ENCODE peak calls at places on chromosomes 5 and 9, in four cellular contexts. F is neural progenitor cell, B is PC-3, Y is MM.1S. W is an unnamed sample.

GRCh38 chr5:159849437-159850191 is 66.7 kb upstream of the ADRA1B start:
- DNase-seq in F (no peak), B (peak; percentile 92), Y (no peak), W (no peak)

GRCh38 chr5:103866169-103866568 is 303.6 kb upstream of the NUDT12 start:
- DNase-seq in Y (no peak), F (no peak), B (peak; percentile 50), W (no peak)

GRCh38 chr9:35112257-35113020 is 3.2 kb downstream of the ATOSB start:
- DNase-seq in F (no peak), Y (no peak), B (peak; percentile 48), W (no peak)

GRCh38 chr5:140806834-140807775 is at the start of gene PCDHA4:
- DNase-seq in B (peak; percentile 59), Y (no peak), F (peak; percentile 84), W (no peak)

GRCh38 chr9:89374176-89374575 is 55.9 kb downstream of the SECISBP2 start:
- DNase-seq in Y (no peak), F (no peak), B (no peak), W (no peak)

GRCh38 chr5:63262191-63262981 is 683.8 kb downstream of the LRRC70 start:
- DNase-seq in B (peak; percentile 64), F (no peak), Y (no peak), W (no peak)

GRCh38 chr5:150440948-150441812 is 8.4 kb downstream of the RPS14 start:
- DNase-seq in F (no peak), B (no peak), Y (no peak), W (no peak)

GRCh38 chr9:132160802-132161742 is 786 bp upstream of the NTNG2 start:
- DNase-seq in B (peak; percentile 48), F (peak; percentile 76), Y (peak; percentile 47), W (peak; percentile 70)

GRCh38 chr5:68641211-68641610 is 425.7 kb downstream of the PIK3R1 start:
- DNase-seq in B (no peak), F (no peak), Y (no peak), W (no peak)

GRCh38 chr5:16888694-16889124 is 47.4 kb downstream of the MYO10 start:
- DNase-seq in F (no peak), B (peak; percentile 87), Y (no peak), W (no peak)

GRCh38 chr9:96854877-96855273 is 561 bp upstream of the ZNF782 start:
- DNase-seq in B (no peak), Y (no peak), F (no peak), W (no peak)

GRCh38 chr5:54302267-54302687 is 8.1 kb downstream of the ARL15 start:
- DNase-seq in Y (no peak), F (no peak), B (no peak), W (no peak)

GRCh38 chr9:114869845-114870244 is 60.5 kb downstream of the TNFSF8 start:
- DNase-seq in F (peak; percentile 42), Y (peak; percentile 40), B (peak; percentile 55), W (peak; percentile 28)

GRCh38 chr5:159817262-159818029 is 98.8 kb upstream of the ADRA1B start:
- DNase-seq in B (peak; percentile 26), F (no peak), Y (no peak), W (no peak)

GRCh38 chr9:132946624-132947295 is 2.3 kb upstream of the TSC1 start:
- DNase-seq in Y (no peak), B (no peak), F (peak; percentile 35), W (no peak)

GRCh38 chr5:144549580-144549979 is 378.9 kb downstream of the KCTD16 start:
- DNase-seq in F (no peak), B (no peak), Y (no peak), W (no peak)

GRCh38 chr5:55572011-55572410 is 37.2 kb upstream of the PLPP1 start:
- DNase-seq in F (no peak), B (no peak), Y (no peak), W (no peak)

GRCh38 chr5:96627792-96628191 is 34.4 kb upstream of the CAST start:
- DNase-seq in B (peak; percentile 62), Y (peak; percentile 72), F (no peak), W (no peak)

GRCh38 chr5:112186401-112186990 is 232.6 kb downstream of the EPB41L4A start:
- DNase-seq in Y (peak; percentile 59), F (peak; percentile 55), B (peak; percentile 66), W (peak; percentile 57)

GRCh38 chr5:52947208-52947607 is 41.9 kb upstream of the ITGA2 start:
- DNase-seq in F (no peak), Y (no peak), B (no peak), W (no peak)

GRCh38 chr5:86605881-86606280 is 11.9 kb upstream of the COX7C start:
- DNase-seq in F (no peak), Y (no peak), B (no peak), W (no peak)

GRCh38 chr9:96169488-96169887 is 132.5 kb downstream of the HSD17B3 start:
- DNase-seq in F (peak; percentile 94), Y (no peak), B (peak; percentile 43), W (no peak)

GRCh38 chr9:34557421-34558321 is 31.9 kb downstream of the CNTFR start:
- DNase-seq in F (no peak), B (no peak), Y (no peak), W (no peak)

GRCh38 chr5:111043712-111044506 is 27.6 kb upstream of the TSLP start:
- DNase-seq in B (peak; percentile 77), F (peak; percentile 37), Y (no peak), W (no peak)

GRCh38 chr5:119200795-119201194 is 129.9 kb downstream of the DMXL1 start:
- DNase-seq in Y (no peak), B (no peak), F (no peak), W (no peak)

GRCh38 chr5:67900515-67900914 is 315.0 kb upstream of the PIK3R1 start:
- DNase-seq in F (no peak), B (no peak), Y (no peak), W (no peak)

GRCh38 chr9:124617477-124618141 is 110.4 kb upstream of the NR5A1 start:
- DNase-seq in Y (peak; percentile 66), B (peak; percentile 78), F (peak; percentile 83), W (peak; percentile 76)

GRCh38 chr9:79763861-79764260 is 192.1 kb downstream of the TLE4 start:
- DNase-seq in B (no peak), Y (no peak), F (no peak), W (no peak)

GRCh38 chr5:1524799-1525623 is 1.3 kb upstream of the LPCAT1 start:
- DNase-seq in B (no peak), Y (no peak), F (no peak), W (peak; percentile 50)

GRCh38 chr5:154778534-154778933 is 23.4 kb downstream of the LARP1 start:
- DNase-seq in F (no peak), Y (no peak), B (no peak), W (no peak)

GRCh38 chr5:134176523-134177196 is at the start of gene SKP1:
- DNase-seq in F (peak; percentile 95), Y (peak; percentile 87), B (peak; percentile 72), W (peak; percentile 89)

DNA sequence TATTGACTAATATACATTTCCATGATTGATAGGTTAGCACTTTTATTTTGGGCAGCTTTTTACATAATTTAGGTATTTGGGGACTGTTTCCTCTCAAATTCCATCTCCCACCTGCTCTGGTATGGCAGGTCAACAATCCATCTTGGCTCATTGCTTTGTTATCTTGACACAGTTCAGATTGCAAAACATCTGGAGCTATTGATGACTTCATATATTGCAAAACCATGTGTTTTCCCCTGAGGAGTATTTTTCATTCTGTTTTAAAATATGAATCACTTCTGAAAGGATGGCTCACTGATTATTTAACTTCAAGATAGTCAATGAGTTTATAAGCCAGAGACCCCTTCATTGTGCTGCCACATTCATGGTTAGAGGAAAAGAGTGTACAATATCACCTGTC is 1206.0 kb upstream of the C9orf72 start:
- DNase-seq in F (no peak), B (peak; percentile 32), Y (no peak), W (no peak)
- TF ChIP-seq EZH2phosphoT487 in F (no peak), B (no peak), Y (no peak), W (no peak)

DNA sequence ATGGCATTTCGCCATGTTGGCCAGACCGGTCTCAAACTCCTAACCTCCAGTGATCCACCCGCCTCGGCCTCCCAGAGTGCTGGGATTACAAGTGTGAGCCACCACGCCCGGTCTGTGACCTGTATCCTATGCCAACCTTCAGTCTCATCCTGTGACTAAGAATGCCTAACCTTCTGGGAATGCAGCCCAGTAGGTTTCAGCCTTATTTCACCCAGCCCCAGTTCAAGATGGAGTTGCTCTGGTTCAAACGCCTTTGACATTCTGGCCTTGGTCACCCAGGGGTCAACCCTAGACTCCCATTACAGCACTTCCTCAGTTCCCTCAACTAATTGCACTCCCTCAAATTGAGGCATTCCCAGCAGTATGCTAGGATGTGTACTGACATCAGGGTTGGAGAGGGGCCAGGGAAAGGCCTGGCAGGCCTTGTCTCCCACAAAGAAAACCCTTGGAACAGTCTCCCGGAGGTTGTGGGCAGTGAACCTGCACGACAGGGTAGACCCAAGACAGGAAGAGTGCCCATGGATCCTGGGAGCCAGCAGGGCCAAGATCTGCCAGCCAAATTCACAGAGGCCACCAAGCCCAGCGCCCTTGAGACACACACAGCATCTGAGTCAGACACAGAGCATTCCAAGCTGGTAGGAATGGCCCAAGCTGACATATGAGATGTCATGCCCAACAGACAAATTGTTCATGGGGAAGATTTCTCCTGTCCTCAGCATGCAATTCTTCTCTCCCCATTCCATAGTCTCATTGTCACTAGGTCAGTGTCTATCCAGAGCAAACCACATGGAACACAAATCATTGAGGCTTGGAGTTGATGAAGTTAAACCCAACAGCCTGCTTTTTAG is 24.9 kb upstream of the SMU1 start:
- DNase-seq in B (peak; percentile 78), F (no peak), Y (no peak), W (no peak)
- H3K27ac ChIP-seq in B (peak overlapping the region; percentile 88), F (no peak overlapping the region), Y (no peak overlapping the region), W (no peak overlapping the region)

GRCh38 chr5:50325237-50325832 is 115.8 kb downstream of the EMB start:
- DNase-seq in F (peak; percentile 10), B (peak; percentile 48), Y (peak; percentile 35), W (peak; percentile 68)
- TF ChIP-seq CTCF in F (peak; percentile 80), B (peak; percentile 74), Y (peak; percentile 70), W (peak; percentile 100)

GRCh38 chr9:111621895-111622480 is 9.1 kb upstream of the DNAJC25 start:
- DNase-seq in B (peak; percentile 52), Y (peak; percentile 49), F (peak; percentile 19), W (peak; percentile 33)
- TF ChIP-seq EZH2phosphoT487 in B (no peak), Y (no peak), F (no peak), W (no peak)